ENCODE peak calls at places on chromosomes 7 and 10, in ten cellular contexts. H is spleen, A is GM12878, B is stomach, M is vagina, S is H1, G is HCT116, J is transverse colon, Y is suprapubic skin, X is Panc1. C is an unnamed sample.

GRCh38 chr10:987635-987905 is 664 bp upstream of the GTPBP4 start:
- DNase-seq in H (no peak), A (no peak), B (peak), M (no peak), S (no peak), G (no peak), J (no peak), Y (no peak), X (no peak), C (no peak)

GRCh38 chr10:24811906-24812305 is 88.2 kb upstream of the ARHGAP21 start:
- DNase-seq in H (no peak), A (no peak), B (no peak), M (no peak), S (no peak), G (no peak), J (no peak), Y (no peak), X (no peak), C (no peak)

GRCh38 chr10:94223702-94224370 is 138.9 kb downstream of the NOC3L start:
- DNase-seq in H (no peak), A (no peak), B (no peak), M (no peak), S (no peak), G (no peak), J (no peak), Y (no peak), X (no peak), C (no peak)

GRCh38 chr7:100711369-100711768 is 5.4 kb downstream of the POP7 start:
- DNase-seq in H (no peak), A (no peak), B (no peak), M (no peak), S (no peak), G (no peak), J (no peak), Y (no peak), X (no peak), C (no peak)

GRCh38 chr10:74824184-74825032 is 2.0 kb upstream of the KAT6B start:
- DNase-seq in H (peak), A (no peak), B (no peak), M (no peak), S (no peak), G (no peak), J (peak), Y (peak), X (no peak), C (peak)

GRCh38 chr10:122407375-122408125 is 33.0 kb downstream of the PLEKHA1 start:
- DNase-seq in H (no peak), A (no peak), B (no peak), M (no peak), S (no peak), G (no peak), J (no peak), Y (no peak), X (no peak), C (no peak)

GRCh38 chr7:22555476-22555875 is 55.5 kb upstream of the STEAP1B start:
- DNase-seq in H (no peak), A (no peak), B (no peak), M (no peak), S (no peak), G (no peak), J (no peak), Y (no peak), X (no peak), C (no peak)

GRCh38 chr10:28592953-28593352 is 60.0 kb downstream of the WAC start:
- DNase-seq in H (no peak), A (no peak), B (no peak), M (no peak), S (no peak), G (peak), J (no peak), Y (no peak), X (no peak), C (no peak)

GRCh38 chr7:75650062-75650461 is 88.7 kb downstream of the HIP1 start:
- DNase-seq in H (no peak), A (no peak), B (no peak), M (no peak), S (no peak), G (no peak), J (no peak), Y (no peak), X (no peak), C (no peak)

GRCh38 chr10:65183236-65183635 is 1662.0 kb downstream of the REEP3 start:
- DNase-seq in H (no peak), A (no peak), B (no peak), M (no peak), S (no peak), G (no peak), J (no peak), Y (no peak), X (no peak), C (no peak)

GRCh38 chr10:113453351-113453750 is 99.5 kb upstream of the HABP2 start:
- DNase-seq in H (no peak), A (no peak), B (no peak), M (no peak), S (no peak), G (no peak), J (no peak), Y (no peak), X (no peak), C (no peak)

GRCh38 chr7:134943785-134944400 is 42.4 kb upstream of the AGBL3 start:
- DNase-seq in H (no peak), A (no peak), B (no peak), M (no peak), S (no peak), G (peak), J (no peak), Y (no peak), X (peak), C (no peak)

GRCh38 chr10:88793747-88794299 is 8.7 kb upstream of the LIPM start:
- DNase-seq in H (no peak), A (peak), B (no peak), M (no peak), S (no peak), G (no peak), J (no peak), Y (no peak), X (no peak), C (no peak)

GRCh38 chr10:47182934-47183725 is 116.9 kb upstream of the GDF10 start:
- DNase-seq in H (peak), A (no peak), B (no peak), M (no peak), S (no peak), G (no peak), J (no peak), Y (no peak), X (no peak), C (no peak)

GRCh38 chr10:73252445-73253225 is at the start of gene MRPS16:
- DNase-seq in H (peak), A (peak), B (peak), M (peak), S (peak), G (peak), J (peak), Y (peak), X (peak), C (peak)

DNA sequence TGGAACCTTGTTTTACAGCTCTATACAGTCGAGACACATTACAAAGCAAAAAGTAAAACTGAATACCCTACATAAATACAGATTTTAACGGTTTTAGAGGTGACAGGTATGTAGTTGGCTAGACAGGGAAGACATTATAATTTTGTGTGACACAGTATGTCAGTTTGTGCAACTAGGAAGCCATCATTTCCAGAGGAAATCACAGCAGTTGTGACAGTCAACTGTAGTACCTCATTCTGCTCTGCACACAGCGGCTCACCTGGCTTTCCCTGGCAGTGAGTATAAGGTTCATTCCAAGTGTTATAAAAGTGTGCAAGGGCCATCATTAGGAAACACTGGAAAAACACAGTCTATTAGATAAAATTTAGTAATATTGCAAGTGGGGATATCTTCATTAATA is 501.6 kb upstream of the PHF14 start:
- DNase-seq in H (no peak), A (no peak), B (no peak), M (no peak), S (no peak), G (no peak), J (no peak), Y (no peak), X (no peak), C (no peak)
- TF ChIP-seq POLR2AphosphoS5 in H (no peak), A (no peak), B (no peak), M (no peak), S (no peak), G (no peak), J (no peak), Y (no peak), X (no peak), C (no peak)

DNA sequence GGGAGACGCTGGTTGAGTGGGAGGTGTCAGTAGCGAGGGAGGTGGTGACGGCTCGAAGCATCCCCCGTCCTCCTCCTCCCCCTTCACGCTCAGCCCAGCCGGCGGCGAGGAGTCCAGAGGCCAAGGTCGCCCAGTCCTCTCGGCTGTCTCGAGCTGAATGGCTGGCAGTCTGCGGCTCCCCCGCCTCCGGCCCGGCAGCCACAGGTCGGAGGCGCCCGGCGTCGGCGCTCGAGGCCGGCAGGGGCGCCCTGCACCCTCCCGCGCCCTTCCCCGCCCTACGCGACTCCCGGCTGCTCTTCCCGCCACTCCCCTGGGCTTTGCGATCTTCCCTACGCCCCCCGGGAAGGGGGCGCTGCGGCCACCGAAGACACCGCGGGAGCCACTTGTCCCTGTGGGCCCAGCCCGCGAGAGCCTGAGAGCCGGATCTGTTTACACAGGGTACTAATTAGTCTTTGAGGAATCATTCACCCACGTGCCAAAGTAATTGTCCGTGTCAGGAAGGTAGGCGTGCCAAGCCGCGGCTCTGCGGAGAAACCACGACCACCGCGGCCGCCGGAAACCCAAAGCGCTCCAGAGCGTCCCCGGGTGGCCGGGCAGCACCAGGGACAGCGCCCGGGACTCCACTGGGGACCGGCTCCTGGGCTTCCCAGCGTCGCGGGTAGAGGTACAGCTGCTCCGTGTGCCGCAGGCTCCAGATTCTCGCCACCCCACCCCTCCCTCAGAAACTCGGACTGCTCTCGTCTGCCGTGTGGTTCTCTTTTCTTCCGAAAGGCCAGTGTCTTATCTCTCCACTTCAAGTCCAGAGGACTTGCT is at the start of gene NXPH1:
- DNase-seq in H (peak), A (no peak), B (no peak), M (no peak), S (no peak), G (no peak), J (no peak), Y (no peak), X (no peak), C (no peak)
- H3K4me3 ChIP-seq in H (no peak), A (no peak), B (no peak), M (peak), S (peak), G (no peak), J (no peak), Y (no peak), X (peak), C (no peak)

GRCh38 chr10:95454940-95455339 is 106.2 kb downstream of the SORBS1 start:
- DNase-seq in H (no peak), A (no peak), B (no peak), M (no peak), S (no peak), G (no peak), J (no peak), Y (no peak), X (no peak), C (no peak)

GRCh38 chr10:95454356-95454755 is 106.8 kb downstream of the SORBS1 start:
- DNase-seq in H (no peak), A (no peak), B (no peak), M (no peak), S (no peak), G (no peak), J (no peak), Y (no peak), X (no peak), C (no peak)

GRCh38 chr10:95457319-95457886 is 103.8 kb downstream of the SORBS1 start:
- DNase-seq in H (no peak), A (no peak), B (no peak), M (no peak), S (no peak), G (no peak), J (no peak), Y (no peak), X (no peak), C (no peak)

GRCh38 chr10:95458014-95458413 is 103.2 kb downstream of the SORBS1 start:
- DNase-seq in H (no peak), A (no peak), B (no peak), M (no peak), S (no peak), G (no peak), J (no peak), Y (no peak), X (no peak), C (no peak)

DNA sequence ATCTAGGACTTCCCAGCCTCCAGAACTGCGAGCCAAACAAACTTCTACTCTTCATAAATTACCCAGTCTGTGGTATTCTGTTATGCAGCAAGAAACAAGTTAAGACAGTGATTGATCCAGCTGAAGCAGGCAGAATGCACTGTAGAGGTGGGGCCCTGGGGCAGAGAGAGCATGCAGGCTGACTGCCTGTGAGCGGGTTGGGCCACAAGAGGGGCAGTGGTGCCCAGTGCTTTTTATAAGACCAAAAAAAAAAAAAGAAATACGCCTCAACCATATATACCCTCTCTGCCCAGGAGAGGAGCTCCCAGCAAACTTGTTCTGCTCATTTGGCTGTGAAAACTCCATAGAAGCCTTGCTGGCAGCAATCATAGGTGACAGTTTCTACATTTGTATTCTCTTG is 104.7 kb downstream of the SORBS1 start:
- DNase-seq in H (no peak), A (no peak), B (no peak), M (no peak), S (no peak), G (no peak), J (no peak), Y (no peak), X (no peak), C (peak)
- TF ChIP-seq POLR2AphosphoS5 in H (no peak), A (no peak), B (no peak), M (no peak), S (no peak), G (no peak), J (no peak), Y (no peak), X (no peak), C (no peak)

GRCh38 chr7:92446869-92447238 is 428 bp upstream of the GATAD1 start:
- DNase-seq in H (peak), A (no peak), B (no peak), M (no peak), S (no peak), G (no peak), J (peak), Y (no peak), X (no peak), C (no peak)
- H3K4me3 ChIP-seq in H (no peak), A (peak), B (peak), M (no peak), S (no peak), G (peak), J (no peak), Y (peak), X (peak), C (no peak)

GRCh38 chr10:70404036-70404905 is at the start of gene EIF4EBP2:
- DNase-seq in H (peak), A (peak), B (peak), M (peak), S (peak), G (peak), J (peak), Y (peak), X (peak), C (peak)
- TF ChIP-seq POLR2AphosphoS5 in H (peak), A (peak), B (peak), M (peak), S (peak), G (peak), J (peak), Y (peak), X (peak), C (peak)

GRCh38 chr10:82212753-82213152 is 337.8 kb downstream of the NRG3 start:
- DNase-seq in H (no peak), A (no peak), B (no peak), M (no peak), S (no peak), G (no peak), J (no peak), Y (no peak), X (no peak), C (no peak)

GRCh38 chr10:82211331-82211730 is 336.3 kb downstream of the NRG3 start:
- DNase-seq in H (no peak), A (no peak), B (no peak), M (no peak), S (no peak), G (no peak), J (no peak), Y (no peak), X (no peak), C (no peak)

DNA sequence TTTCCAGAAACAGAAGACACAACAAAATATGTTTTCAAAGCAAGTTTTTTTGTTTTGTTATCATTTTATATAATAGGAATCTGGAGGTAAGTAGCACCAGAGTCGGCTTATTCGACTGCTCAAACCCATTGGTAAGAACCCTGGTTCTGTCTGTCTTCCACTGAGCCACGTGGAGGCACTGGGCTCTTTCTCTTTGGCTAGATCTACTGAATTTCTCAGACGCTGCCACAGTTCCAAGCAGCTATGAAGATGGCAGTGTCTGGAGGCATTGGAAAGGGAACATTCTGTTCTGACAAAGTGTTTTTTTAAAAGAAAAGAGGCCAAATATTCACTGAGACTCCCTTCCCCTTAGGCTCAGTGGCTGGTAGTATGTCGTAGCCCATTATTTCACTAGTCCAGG is 338.8 kb downstream of the NRG3 start:
- DNase-seq in H (no peak), A (no peak), B (no peak), M (no peak), S (no peak), G (no peak), J (no peak), Y (no peak), X (no peak), C (no peak)
- H3K4me3 ChIP-seq in H (no peak), A (no peak), B (no peak), M (no peak), S (no peak), G (no peak), J (no peak), Y (no peak), X (no peak), C (no peak)

GRCh38 chr7:81851413-81851812 is 81.6 kb upstream of the HGF start:
- DNase-seq in H (no peak), A (no peak), B (no peak), M (no peak), S (no peak), G (no peak), J (no peak), Y (no peak), X (no peak), C (no peak)

GRCh38 chr7:81845628-81846259 is 75.9 kb upstream of the HGF start:
- DNase-seq in H (no peak), A (peak), B (no peak), M (no peak), S (no peak), G (no peak), J (no peak), Y (no peak), X (no peak), C (no peak)

GRCh38 chr7:81842361-81842760 is 72.5 kb upstream of the HGF start:
- DNase-seq in H (no peak), A (no peak), B (no peak), M (no peak), S (no peak), G (no peak), J (no peak), Y (no peak), X (no peak), C (no peak)

GRCh38 chr7:81846398-81846797 is 76.6 kb upstream of the HGF start:
- DNase-seq in H (no peak), A (peak), B (no peak), M (no peak), S (no peak), G (no peak), J (no peak), Y (no peak), X (no peak), C (no peak)
- TF ChIP-seq POLR2AphosphoS5 in H (no peak), A (no peak), B (no peak), M (no peak), S (no peak), G (no peak), J (no peak), Y (no peak), X (no peak), C (no peak)

DNA sequence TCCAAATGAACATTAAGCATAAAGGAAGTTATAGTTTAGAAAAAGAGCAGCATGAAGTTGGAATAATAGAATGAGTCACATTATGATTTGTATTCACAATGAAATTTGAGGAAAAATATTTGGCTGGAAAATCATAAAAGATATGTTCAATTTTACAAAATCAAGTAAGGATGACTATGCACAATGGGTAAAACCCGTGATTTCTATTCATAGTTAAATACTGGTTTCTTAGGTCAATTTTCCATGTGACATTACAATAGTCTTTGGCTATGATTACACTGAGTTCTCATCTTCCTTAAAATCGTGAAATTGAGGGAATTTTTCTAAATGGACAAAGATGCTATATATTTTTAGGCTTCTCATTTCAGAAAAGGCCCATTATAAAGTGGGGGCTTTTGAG is 17.4 kb upstream of the CCDC172 start:
- DNase-seq in H (no peak), A (no peak), B (no peak), M (no peak), S (no peak), G (no peak), J (no peak), Y (no peak), X (no peak), C (no peak)
- H3K4me3 ChIP-seq in H (no peak), A (no peak), B (no peak), M (no peak), S (no peak), G (no peak), J (no peak), Y (no peak), X (no peak), C (no peak)

GRCh38 chr7:155818154-155818819 is 6.0 kb upstream of the SHH start:
- DNase-seq in H (peak), A (no peak), B (peak), M (no peak), S (no peak), G (no peak), J (no peak), Y (no peak), X (no peak), C (no peak)
- TF ChIP-seq POLR2AphosphoS5 in H (no peak), A (no peak), B (no peak), M (no peak), S (no peak), G (no peak), J (no peak), Y (no peak), X (no peak), C (no peak)

C was measured in prostate gland.